ENCODE peak calls at places on chromosomes 6 and 20, in eight cellular contexts. K is HFF-Myc; J is right cardiac atrium; D is Daoy; C is cardiac muscle cell; Z is activated T-helper 1 cell treated with anti-CD3 and anti-CD28 coated beads, Interleukin-12 subunit alpha, Interleukin-12 subunit beta, Interleukin-2, Interleukin-4 antibody, amounts not matched to agents 30 ng/mL and 10 ng/mL and 1 ng/mL, durations not matched to agents 14 hours and 24 hours and 36 hours; M is amniotic epithelial cell; W is activated CD4-positive, alpha-beta T cell treated with anti-CD3 and anti-CD28 coated beads for 48 hours. U is an unnamed sample.

GRCh38 chr20:56817780-56818675 is 188.9 kb downstream of the TFAP2C start:
- DNase-seq in D (no peak), M (no peak), C (no peak), Z (no peak), K (no peak), W (no peak), J (no peak), U (no peak)

GRCh38 chr6:18585032-18585573 is 198.0 kb downstream of the RNF144B start:
- DNase-seq in J (no peak), W (no peak), C (peak; percentile 74), Z (no peak), D (peak; percentile 88), K (peak; percentile 51), M (peak; percentile 35), U (peak; percentile 7)

GRCh38 chr6:145199961-145200360 is 535.4 kb downstream of the EPM2A start:
- DNase-seq in K (no peak), J (no peak), M (peak; percentile 62), Z (no peak), C (peak; percentile 21), D (no peak), W (no peak), U (no peak)

GRCh38 chr20:25233016-25233772 is 14.7 kb upstream of the PYGB start:
- DNase-seq in K (no peak), W (no peak), J (peak; percentile 90), D (peak; percentile 92), C (peak; percentile 73), M (no peak), Z (no peak), U (no peak)

GRCh38 chr6:56759521-56759920 is 116.8 kb upstream of the DST start:
- DNase-seq in Z (no peak), C (no peak), J (no peak), M (no peak), W (no peak), D (no peak), K (no peak), U (no peak)

GRCh38 chr6:49336514-49337131 is 126.4 kb downstream of the MMUT start:
- DNase-seq in Z (no peak), M (peak; percentile 99), W (no peak), J (no peak), K (no peak), D (no peak), C (peak; percentile 92), U (peak; percentile 69)

GRCh38 chr20:3156811-3157619 is 2.6 kb downstream of the FASTKD5 start:
- DNase-seq in K (no peak), C (peak; percentile 34), Z (no peak), M (peak; percentile 59), J (no peak), W (no peak), D (no peak), U (peak; percentile 32)

GRCh38 chr6:45448417-45449389 is 71.0 kb upstream of the SUPT3H start:
- DNase-seq in K (no peak), J (no peak), Z (no peak), M (peak; percentile 65), D (no peak), C (no peak), W (no peak), U (no peak)

GRCh38 chr6:108027594-108027993 is 46.9 kb downstream of the OSTM1 start:
- DNase-seq in K (no peak), J (no peak), W (no peak), D (peak; percentile 33), C (peak; percentile 15), M (no peak), Z (no peak), U (no peak)

GRCh38 chr6:89979473-89980119 is 85.3 kb downstream of the GJA10 start:
- DNase-seq in J (no peak), W (no peak), M (no peak), K (no peak), D (no peak), C (no peak), Z (no peak), U (no peak)

GRCh38 chr20:39453890-39454289 is 491.7 kb downstream of the DHX35 start:
- DNase-seq in K (no peak), Z (no peak), C (no peak), D (no peak), J (no peak), M (no peak), W (no peak), U (no peak)

U was measured in erythroblast.